ENCODE peak calls at places on chromosomes 3 and 15, in six cellular contexts. C is body of pancreas, P is fibroblast of mammary gland, J is uterus, Z is mucosa of descending colon, N is RWPE1. V is an unnamed sample.

GRCh38 chr15:55277116-55277564 is 12.5 kb downstream of the RAB27A start:
- DNase-seq in C (no peak), P (peak; percentile 41), J (no peak), Z (no peak), N (no peak), V (no peak)

GRCh38 chr15:37095993-37096877 is 4.1 kb downstream of the MEIS2 start:
- DNase-seq in C (no peak), P (no peak), J (peak; percentile 37), Z (no peak), N (no peak), V (peak; percentile 26)

GRCh38 chr3:159322322-159322939 is 520.6 kb downstream of the MFSD1 start:
- DNase-seq in C (peak; percentile 41), P (peak; percentile 42), J (no peak), Z (no peak), N (peak; percentile 9), V (peak; percentile 66)

GRCh38 chr3:113758389-113759029 is 11.7 kb downstream of the ATP6V1A start:
- DNase-seq in C (no peak), P (peak; percentile 70), J (no peak), Z (no peak), N (no peak), V (no peak)

GRCh38 chr3:13465236-13465958 is 14.7 kb upstream of the HDAC11 start:
- DNase-seq in C (no peak), P (no peak), J (no peak), Z (no peak), N (no peak), V (no peak)

GRCh38 chr3:143166376-143166775 is 46.8 kb downstream of the CHST2 start:
- DNase-seq in C (no peak), P (no peak), J (no peak), Z (no peak), N (no peak), V (no peak)

GRCh38 chr3:153963012-153963411 is 158.2 kb upstream of the ARHGEF26 start:
- DNase-seq in C (no peak), P (no peak), J (no peak), Z (no peak), N (no peak), V (no peak)

GRCh38 chr3:189282751-189283150 is 111.0 kb downstream of the TPRG1 start:
- DNase-seq in C (no peak), P (no peak), J (no peak), Z (no peak), N (peak; percentile 44), V (no peak)

GRCh38 chr15:78879517-78880241 is 7.0 kb downstream of the MORF4L1 start:
- DNase-seq in C (no peak), P (peak; percentile 58), J (no peak), Z (peak; percentile 8), N (no peak), V (no peak)

GRCh38 chr3:114899186-114899931 is 247.7 kb downstream of the ZBTB20 start:
- DNase-seq in C (peak; percentile 87), P (no peak), J (no peak), Z (no peak), N (no peak), V (no peak)

GRCh38 chr3:127015282-127016042 is 32.5 kb downstream of the PLXNA1 start:
- DNase-seq in C (no peak), P (no peak), J (no peak), Z (no peak), N (no peak), V (no peak)

GRCh38 chr3:131033480-131034080 is 6.9 kb downstream of the NEK11 start:
- DNase-seq in C (no peak), P (peak; percentile 64), J (no peak), Z (no peak), N (peak; percentile 33), V (peak; percentile 47)

GRCh38 chr3:182792901-182793662 is at the start of gene ATP11B:
- DNase-seq in C (peak; percentile 86), P (peak; percentile 49), J (peak; percentile 54), Z (peak; percentile 87), N (peak; percentile 86), V (peak; percentile 62)

GRCh38 chr15:84638103-84638502 is 16.0 kb downstream of the WDR73 start:
- DNase-seq in C (peak; percentile 25), P (peak; percentile 51), J (no peak), Z (no peak), N (peak; percentile 53), V (no peak)

GRCh38 chr3:65811917-65812316 is 226.8 kb downstream of the MAGI1 start:
- DNase-seq in C (no peak), P (no peak), J (no peak), Z (no peak), N (no peak), V (no peak)

GRCh38 chr15:60945196-60945595 is 283.9 kb downstream of the RORA start:
- DNase-seq in C (peak; percentile 93), P (no peak), J (peak; percentile 34), Z (no peak), N (no peak), V (no peak)

GRCh38 chr15:47471020-47471419 is 246.3 kb upstream of the SEMA6D start:
- DNase-seq in C (no peak), P (peak; percentile 21), J (no peak), Z (no peak), N (no peak), V (no peak)

GRCh38 chr15:23532019-23532418 is 33.5 kb upstream of the MKRN3 start:
- DNase-seq in C (peak; percentile 71), P (peak; percentile 1), J (no peak), Z (no peak), N (no peak), V (no peak)

GRCh38 chr3:46038916-46039315 is 11.6 kb upstream of the XCR1 start:
- DNase-seq in C (no peak), P (no peak), J (no peak), Z (no peak), N (no peak), V (no peak)

GRCh38 chr3:58206406-58207011 is 4.3 kb downstream of the DNASE1L3 start:
- DNase-seq in C (no peak), P (peak; percentile 76), J (no peak), Z (no peak), N (peak; percentile 31), V (no peak)

GRCh38 chr3:46971742-46972141 is 4.8 kb downstream of the CCDC12 start:
- DNase-seq in C (no peak), P (no peak), J (no peak), Z (no peak), N (no peak), V (no peak)

GRCh38 chr15:92711457-92711831 is 55.9 kb upstream of the FAM174B start:
- DNase-seq in C (no peak), P (no peak), J (no peak), Z (no peak), N (no peak), V (no peak)

GRCh38 chr15:70761046-70761445 is 2.3 kb downstream of the UACA start:
- DNase-seq in C (no peak), P (no peak), J (no peak), Z (no peak), N (no peak), V (no peak)

GRCh38 chr3:128402319-128402718 is 64.4 kb downstream of the DNAJB8 start:
- DNase-seq in C (peak; percentile 85), P (no peak), J (no peak), Z (no peak), N (no peak), V (no peak)

GRCh38 chr15:88454867-88455810 is 12.0 kb downstream of the MRPL46 start:
- DNase-seq in C (peak; percentile 80), P (peak; percentile 71), J (peak; percentile 52), Z (peak; percentile 57), N (peak; percentile 76), V (peak; percentile 70)

GRCh38 chr3:196528639-196529233 is 13.6 kb upstream of the SMCO1 start:
- DNase-seq in C (peak; percentile 66), P (peak; percentile 62), J (peak; percentile 30), Z (peak; percentile 80), N (peak; percentile 60), V (peak; percentile 84)
- TF ChIP-seq CTCF in C (no peak), P (no peak), J (peak; percentile 41), Z (peak; percentile 65), N (peak; percentile 95), V (peak; percentile 83)

GRCh38 chr3:72102057-72102711 is 317.2 kb upstream of the PROK2 start:
- DNase-seq in C (no peak), P (peak; percentile 37), J (no peak), Z (no peak), N (no peak), V (no peak)
- TF ChIP-seq CTCF in C (no peak), P (no peak), J (no peak), Z (no peak), N (no peak), V (no peak)

DNA sequence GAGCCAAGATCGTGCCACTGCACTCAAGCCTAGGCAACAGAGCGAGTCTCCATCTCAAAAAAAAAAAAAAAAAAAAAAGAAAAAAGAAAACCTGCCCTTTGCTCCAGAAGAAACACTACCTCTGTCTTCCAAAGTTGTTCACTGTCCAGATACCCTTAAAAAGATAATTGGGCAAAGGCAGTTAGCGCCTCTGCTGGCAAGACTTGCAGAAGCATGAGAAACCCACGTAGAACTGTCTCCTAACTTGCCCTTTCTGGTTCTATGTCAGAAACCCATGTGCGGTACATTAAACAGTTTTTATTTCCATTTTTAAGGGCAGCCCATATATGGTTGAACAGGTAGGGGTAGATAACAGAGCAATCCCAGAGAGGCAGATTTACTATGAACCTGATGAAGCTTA is 1026.4 kb downstream of the ROBO2 start:
- DNase-seq in C (no peak), P (no peak), J (no peak), Z (no peak), N (no peak), V (no peak)
- TF ChIP-seq CTCF in C (no peak), P (no peak), J (no peak), Z (no peak), N (no peak), V (no peak)

GRCh38 chr3:62872318-62872717 is 2.9 kb downstream of the CADPS start:
- DNase-seq in C (no peak), P (no peak), J (no peak), Z (no peak), N (no peak), V (no peak)

GRCh38 chr3:62874398-62875102 is 666 bp downstream of the CADPS start:
- DNase-seq in C (no peak), P (no peak), J (no peak), Z (peak; percentile 56), N (no peak), V (no peak)

GRCh38 chr3:62875103-62876002 is at the start of gene CADPS:
- DNase-seq in C (peak; percentile 45), P (peak; percentile 53), J (no peak), Z (peak; percentile 44), N (no peak), V (peak; percentile 21)

GRCh38 chr3:62876064-62876463 is 848 bp upstream of the CADPS start:
- DNase-seq in C (peak; percentile 74), P (peak; percentile 57), J (no peak), Z (no peak), N (peak; percentile 38), V (peak; percentile 79)

GRCh38 chr3:62873672-62874397 is 1.4 kb downstream of the CADPS start:
- DNase-seq in C (peak; percentile 58), P (peak; percentile 26), J (no peak), Z (peak; percentile 64), N (no peak), V (peak; percentile 58)
- TF ChIP-seq CTCF in C (peak; percentile 56), P (peak; percentile 27), J (no peak), Z (peak; percentile 10), N (peak; percentile 24), V (no peak)

V was measured in endothelial cell.